ENCODE peak calls at places on chromosomes 16 and 17, in seven cellular contexts. U, H, Y, Z, X, O and T are unnamed samples.

GRCh38 chr16:1432388-1433262 is 1.7 kb downstream of the PERCC1 start:
- DNase-seq in U (no peak), H (no peak), Y (no peak), Z (no peak), X (no peak), O (no peak), T (no peak)

GRCh38 chr16:9199312-9199711 is 107.9 kb downstream of the HAPSTR1 start:
- DNase-seq in U (no peak), H (no peak), Y (no peak), Z (no peak), X (no peak), O (no peak), T (no peak)

GRCh38 chr17:27651411-27652345 is 20.7 kb downstream of the LGALS9 start:
- DNase-seq in U (peak), H (no peak), Y (peak), Z (peak), X (peak), O (no peak), T (no peak)

GRCh38 chr16:82609140-82609539 is 17.6 kb upstream of the CDH13 start:
- DNase-seq in U (no peak), H (no peak), Y (no peak), Z (no peak), X (no peak), O (no peak), T (no peak)

GRCh38 chr17:35900693-35901487 is 20.7 kb upstream of the CCL5 start:
- DNase-seq in U (no peak), H (no peak), Y (no peak), Z (peak), X (peak), O (no peak), T (no peak)

GRCh38 chr17:1301546-1301945 is 22.1 kb downstream of the TRARG1 start:
- DNase-seq in U (no peak), H (no peak), Y (no peak), Z (no peak), X (no peak), O (no peak), T (no peak)

GRCh38 chr16:11955713-11956123 is 9.3 kb upstream of the TNFRSF17 start:
- DNase-seq in U (peak), H (no peak), Y (no peak), Z (peak), X (no peak), O (no peak), T (no peak)

GRCh38 chr17:18987230-18987610 is 17.3 kb downstream of the FAM83G start:
- DNase-seq in U (no peak), H (no peak), Y (no peak), Z (no peak), X (no peak), O (no peak), T (no peak)

GRCh38 chr17:69783865-69784264 is 291.2 kb upstream of the KCNJ16 start:
- DNase-seq in U (no peak), H (no peak), Y (no peak), Z (no peak), X (no peak), O (no peak), T (no peak)

GRCh38 chr17:27433521-27433920 is 22.7 kb upstream of the KSR1 start:
- DNase-seq in U (no peak), H (no peak), Y (no peak), Z (no peak), X (no peak), O (no peak), T (no peak)

GRCh38 chr16:86517652-86518258 is 7.4 kb downstream of the FOXF1 start:
- DNase-seq in U (peak), H (no peak), Y (peak), Z (peak), X (peak), O (no peak), T (peak)

GRCh38 chr16:89256651-89257254 is 39.2 kb downstream of the ZNF778 start:
- DNase-seq in U (peak), H (no peak), Y (no peak), Z (no peak), X (peak), O (no peak), T (no peak)

GRCh38 chr17:44968225-44969143 is at the start of gene C1QL1:
- DNase-seq in U (peak), H (peak), Y (peak), Z (peak), X (peak), O (no peak), T (peak)

GRCh38 chr17:33277436-33278100 is 15.5 kb downstream of the ASIC2 start:
- DNase-seq in U (no peak), H (no peak), Y (no peak), Z (no peak), X (no peak), O (no peak), T (no peak)
- H2AFZ ChIP-seq in U (peak), H (no peak), Y (no peak), Z (no peak), X (no peak), O (no peak), T (no peak)

DNA sequence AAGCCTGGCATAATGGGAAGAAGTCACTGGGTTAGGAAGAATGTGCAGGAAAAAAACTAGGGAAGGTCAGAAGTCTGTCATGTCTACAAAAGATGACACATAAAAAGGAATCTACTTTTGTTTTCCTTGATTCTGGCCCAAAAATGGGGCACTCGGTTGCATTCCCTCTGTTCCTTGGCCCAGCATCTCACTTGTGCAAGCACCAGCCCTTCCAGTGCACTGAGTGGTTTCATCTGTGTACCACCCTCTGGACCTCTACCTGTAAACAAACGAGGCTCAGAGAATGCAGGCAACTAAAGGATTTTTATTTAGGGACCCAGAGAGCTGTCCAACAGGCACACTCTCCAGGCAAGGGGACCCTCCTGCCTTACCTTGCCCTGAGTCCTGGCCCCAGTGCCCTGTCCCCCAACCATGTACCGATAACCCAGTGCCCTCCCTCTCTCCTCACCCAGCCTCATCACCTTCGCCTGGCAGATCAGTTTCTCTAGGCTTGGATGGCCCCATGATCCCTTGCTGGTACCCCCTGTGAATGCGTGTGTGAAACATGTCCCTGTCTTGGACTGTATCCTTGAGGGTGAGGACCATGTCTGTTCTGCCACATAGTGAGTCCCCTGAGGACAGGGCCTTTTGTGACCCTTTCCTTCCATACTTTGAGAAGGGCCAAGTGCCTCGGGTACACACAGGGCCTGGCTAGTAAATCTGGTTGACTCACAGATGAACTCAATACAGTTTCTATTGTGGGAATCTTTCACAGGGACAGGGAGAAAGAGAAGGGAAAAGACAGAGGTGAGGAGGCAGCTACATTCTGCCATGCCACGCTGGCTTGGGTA is 13.3 kb downstream of the NXPH3 start:
- DNase-seq in U (peak), H (no peak), Y (no peak), Z (no peak), X (no peak), O (no peak), T (no peak)
- H3K4me3 ChIP-seq in U (no peak), H (no peak), Y (no peak), Z (no peak), X (no peak), O (no peak), T (no peak)

GRCh38 chr17:8186787-8187516 is 3.0 kb downstream of the BORCS6 start:
- DNase-seq in U (peak), H (peak), Y (peak), Z (peak), X (peak), O (peak), T (peak)
- TF ChIP-seq POLR2A in U (no peak), H (no peak), Y (no peak), Z (no peak), X (no peak), O (no peak), T (no peak)

DNA sequence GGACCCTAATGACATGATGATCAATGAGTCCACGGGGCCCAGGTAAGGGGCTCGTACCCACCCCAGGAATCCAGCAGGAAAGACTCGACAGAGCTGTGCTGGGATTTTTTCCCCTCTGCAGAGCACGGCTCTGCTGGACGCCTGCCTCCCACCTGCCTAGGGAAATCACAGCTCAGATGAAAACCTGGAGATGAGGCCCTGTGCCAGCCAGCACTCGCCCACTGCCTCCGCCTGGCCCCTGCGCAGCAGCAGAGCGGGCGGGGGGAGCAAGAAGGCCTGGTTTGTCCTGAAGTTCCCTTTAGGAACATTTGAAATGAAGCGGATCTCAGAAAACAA is 48.1 kb downstream of the RBFOX3 start:
- DNase-seq in U (no peak), H (no peak), Y (no peak), Z (no peak), X (no peak), O (no peak), T (no peak)
- H2AFZ ChIP-seq in U (no peak), H (no peak), Y (no peak), Z (no peak), X (no peak), O (no peak), T (peak)

GRCh38 chr16:27222499-27223225 is 19.3 kb downstream of the KDM8 start:
- DNase-seq in U (peak), H (no peak), Y (no peak), Z (no peak), X (no peak), O (no peak), T (no peak)

GRCh38 chr16:27223701-27224100 is 20.4 kb downstream of the KDM8 start:
- DNase-seq in U (no peak), H (no peak), Y (no peak), Z (no peak), X (no peak), O (no peak), T (no peak)

GRCh38 chr16:27224271-27224737 is 21.0 kb downstream of the KDM8 start:
- DNase-seq in U (no peak), H (no peak), Y (no peak), Z (no peak), X (no peak), O (no peak), T (no peak)

GRCh38 chr16:27221576-27222498 is 18.5 kb downstream of the KDM8 start:
- DNase-seq in U (peak), H (no peak), Y (no peak), Z (no peak), X (no peak), O (no peak), T (no peak)

GRCh38 chr16:27223226-27223610 is 19.9 kb downstream of the KDM8 start:
- DNase-seq in U (no peak), H (no peak), Y (no peak), Z (no peak), X (no peak), O (no peak), T (no peak)
- H3K4me3 ChIP-seq in U (no peak), H (no peak), Y (no peak), Z (no peak), X (no peak), O (no peak), T (no peak)